ENCODE peak calls at places on chromosome X, in ten cellular contexts. G, D, U, Z, Q, W, N, Y, X and A are unnamed samples.
A peak's percentile ranks its signal among the peaks of the same experiment; 100 is the strongest.

GRCh38 chrX:72308566-72309296 is 3.0 kb upstream of the CITED1 start:
- DNase-seq in G (peak; percentile 63), D (peak; percentile 62), U (no peak), Z (peak; percentile 42), Q (no peak), W (peak; percentile 66), N (no peak), Y (peak; percentile 94), X (peak; percentile 50), A (peak; percentile 65)

GRCh38 chrX:75648803-75649588 is 126.2 kb upstream of the ZDHHC15 start:
- DNase-seq in G (no peak), D (no peak), U (no peak), Z (no peak), Q (no peak), W (no peak), N (no peak), Y (no peak), X (no peak), A (no peak)

GRCh38 chrX:48531359-48531954 is 8.1 kb upstream of the TBC1D25 start:
- DNase-seq in G (no peak), D (peak; percentile 27), U (no peak), Z (no peak), Q (no peak), W (no peak), N (no peak), Y (peak; percentile 86), X (peak; percentile 69), A (no peak)

GRCh38 chrX:22686138-22686541 is 313.6 kb upstream of the DDX53 start:
- DNase-seq in G (peak; percentile 13), D (peak; percentile 21), U (no peak), Z (no peak), Q (no peak), W (no peak), N (no peak), Y (peak; percentile 76), X (peak; percentile 73), A (no peak)

GRCh38 chrX:35076061-35076460 is 133.5 kb downstream of the FAM47B start:
- DNase-seq in G (no peak), D (no peak), U (no peak), Z (no peak), Q (no peak), W (no peak), N (no peak), Y (no peak), X (no peak), A (no peak)

GRCh38 chrX:102746134-102746584 is 25.6 kb downstream of the GPRASP3 start:
- DNase-seq in G (peak; percentile 46), D (peak; percentile 44), U (no peak), Z (no peak), Q (no peak), W (peak; percentile 52), N (no peak), Y (no peak), X (no peak), A (no peak)

GRCh38 chrX:155027509-155028066 is 944 bp downstream of the FUNDC2 start:
- DNase-seq in G (no peak), D (peak; percentile 30), U (peak; percentile 68), Z (peak; percentile 53), Q (no peak), W (no peak), N (no peak), Y (no peak), X (peak; percentile 70), A (no peak)

GRCh38 chrX:115642895-115643530 is 82.0 kb downstream of the PLS3 start:
- DNase-seq in G (no peak), D (peak; percentile 41), U (peak; percentile 83), Z (no peak), Q (no peak), W (no peak), N (no peak), Y (peak; percentile 60), X (peak; percentile 77), A (no peak)

GRCh38 chrX:55794420-55794819 is 76.9 kb downstream of the RRAGB start:
- DNase-seq in G (no peak), D (no peak), U (no peak), Z (no peak), Q (no peak), W (no peak), N (no peak), Y (no peak), X (no peak), A (no peak)

GRCh38 chrX:11287505-11287904 is 5.7 kb upstream of the AMELX start:
- DNase-seq in G (no peak), D (no peak), U (no peak), Z (no peak), Q (no peak), W (no peak), N (no peak), Y (no peak), X (peak; percentile 18), A (no peak)

GRCh38 chrX:124993735-124994134 is 325.9 kb upstream of the TEX13C start:
- DNase-seq in G (no peak), D (no peak), U (no peak), Z (no peak), Q (no peak), W (no peak), N (no peak), Y (no peak), X (no peak), A (no peak)
- H3K4me3 ChIP-seq in G (no peak overlapping the region), D (no peak overlapping the region), U (no peak overlapping the region), Z (no peak overlapping the region), Q (no peak overlapping the region), W (no peak overlapping the region), N (no peak overlapping the region), Y (no peak overlapping the region), X (no peak overlapping the region), A (no peak overlapping the region)

GRCh38 chrX:54550821-54551220 is 20.8 kb downstream of the GNL3L start:
- DNase-seq in G (no peak), D (no peak), U (no peak), Z (no peak), Q (no peak), W (no peak), N (no peak), Y (no peak), X (no peak), A (no peak)

DNA sequence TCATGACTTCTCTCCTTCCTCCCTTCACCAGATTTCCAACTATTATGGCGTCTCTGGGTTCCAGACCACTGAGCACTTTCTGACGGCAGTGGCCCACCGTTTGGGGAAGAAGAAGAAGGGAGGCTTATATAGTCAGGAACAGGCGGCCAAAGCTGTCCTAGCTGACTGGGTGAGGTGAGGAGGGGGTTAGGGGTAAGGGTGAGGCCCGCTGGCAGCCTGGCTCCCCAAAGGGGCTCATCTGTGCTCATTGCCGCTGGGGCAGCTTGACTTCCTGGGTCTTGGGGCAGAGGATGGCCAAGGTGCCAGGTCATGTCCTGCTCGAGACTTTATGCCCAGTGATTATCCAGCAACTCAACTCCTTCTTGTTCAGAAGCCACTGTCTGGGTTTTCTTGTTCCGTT is 21.8 kb downstream of the GNL3L start:
- DNase-seq in G (no peak), D (no peak), U (no peak), Z (no peak), Q (no peak), W (no peak), N (no peak), Y (no peak), X (no peak), A (no peak)
- H3K9me3 ChIP-seq in G (no peaks in the 10 kb centered on the region), D (no peaks in the 10 kb centered on the region), U (no peaks in the 10 kb centered on the region), Z (no peaks in the 10 kb centered on the region), Q (no peaks in the 10 kb centered on the region), W (no peaks in the 10 kb centered on the region), N (no peaks in the 10 kb centered on the region), Y (no peaks in the 10 kb centered on the region), X (no peaks in the 10 kb centered on the region), A (no peaks in the 10 kb centered on the region)

GRCh38 chrX:19679787-19680186 is 164.5 kb upstream of the MAP3K15 start:
- DNase-seq in G (no peak), D (no peak), U (no peak), Z (no peak), Q (no peak), W (no peak), N (no peak), Y (no peak), X (no peak), A (peak; percentile 34)

GRCh38 chrX:19683358-19683757 is 168.1 kb upstream of the MAP3K15 start:
- DNase-seq in G (no peak), D (no peak), U (no peak), Z (no peak), Q (no peak), W (no peak), N (no peak), Y (no peak), X (no peak), A (no peak)

GRCh38 chrX:19682712-19683331 is 167.5 kb upstream of the MAP3K15 start:
- DNase-seq in G (peak; percentile 69), D (peak; percentile 38), U (no peak), Z (no peak), Q (no peak), W (peak; percentile 79), N (no peak), Y (peak; percentile 82), X (peak; percentile 94), A (no peak)

GRCh38 chrX:19678941-19679340 is 163.6 kb upstream of the MAP3K15 start:
- DNase-seq in G (no peak), D (no peak), U (no peak), Z (no peak), Q (no peak), W (no peak), N (no peak), Y (no peak), X (no peak), A (no peak)

DNA sequence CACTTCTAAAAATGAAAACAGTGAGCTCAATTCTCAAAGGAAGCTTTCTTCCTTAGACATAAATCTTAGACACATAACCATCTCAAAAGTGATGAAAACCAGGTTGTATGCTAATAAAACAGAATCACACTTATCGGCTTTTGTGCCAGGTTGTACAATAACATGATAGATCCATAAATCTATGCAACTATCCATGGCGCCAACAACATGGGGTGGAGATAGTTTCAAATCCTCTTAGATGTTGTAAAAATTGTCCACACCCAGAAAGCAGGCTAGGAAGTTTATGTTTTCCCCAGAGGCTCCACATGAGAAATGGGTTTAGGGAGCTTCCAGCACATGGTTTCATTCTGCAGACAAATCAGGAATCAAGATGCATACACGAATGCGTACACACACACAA is 165.3 kb upstream of the MAP3K15 start:
- DNase-seq in G (no peak), D (no peak), U (no peak), Z (no peak), Q (no peak), W (no peak), N (no peak), Y (no peak), X (no peak), A (no peak)
- H3K4me3 ChIP-seq in G (no peak overlapping the region), D (no peak overlapping the region), U (no peak overlapping the region), Z (no peak overlapping the region), Q (no peak overlapping the region), W (no peak overlapping the region), N (no peak overlapping the region), Y (no peak overlapping the region), X (no peak overlapping the region), A (no peak overlapping the region)

GRCh38 chrX:64842492-64842891 is 133.8 kb downstream of the ZC4H2 start:
- DNase-seq in G (no peak), D (no peak), U (no peak), Z (no peak), Q (no peak), W (no peak), N (no peak), Y (no peak), X (no peak), A (no peak)

DNA sequence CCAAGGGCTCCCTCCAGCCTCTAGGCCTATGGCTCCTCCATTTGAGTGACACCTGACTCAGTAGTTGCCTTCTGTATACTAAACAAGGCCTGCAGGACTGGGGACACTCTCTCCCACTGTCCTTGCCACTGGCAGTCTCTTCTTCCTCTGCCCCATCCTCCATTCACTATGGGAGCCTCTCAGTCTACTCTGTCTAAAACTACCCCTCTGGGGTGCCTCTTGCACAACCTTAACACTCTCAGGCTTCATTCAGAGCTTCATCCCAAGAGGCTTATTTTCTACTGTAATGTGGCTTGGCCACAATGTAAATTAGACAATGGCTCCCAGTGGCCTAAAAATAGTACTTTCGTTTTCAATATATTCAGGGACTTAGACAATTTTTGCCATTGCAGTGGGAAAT is 133.0 kb downstream of the ZC4H2 start:
- DNase-seq in G (no peak), D (no peak), U (no peak), Z (no peak), Q (no peak), W (no peak), N (no peak), Y (no peak), X (no peak), A (no peak)
- H3K9me3 ChIP-seq in G (no peaks in the 10 kb centered on the region), D (no peaks in the 10 kb centered on the region), U (peaks cover 5% of the 10 kb centered on the region), Z (no peaks in the 10 kb centered on the region), Q (no peaks in the 10 kb centered on the region), W (no peaks in the 10 kb centered on the region), N (no peaks in the 10 kb centered on the region), Y (no peaks in the 10 kb centered on the region), X (peaks cover 4% of the 10 kb centered on the region), A (no peaks in the 10 kb centered on the region)